ENCODE peak calls at places on chromosomes 12 and 14, in eight cellular contexts. Y is GM06990, O is MCF 10A, J is Panc1, V is K562, K is cardiac fibroblast, Q is kidney epithelial cell, P is breast epithelium. U is an unnamed sample.
A peak's percentile ranks its signal among the peaks of the same experiment; 100 is the strongest.

GRCh38 chr14:104123879-104124278 is 14.5 kb upstream of the KIF26A start:
- DNase-seq in K (no peak), P (no peak), Y (no peak), J (no peak), O (no peak), V (no peak), Q (no peak), U (no peak)

GRCh38 chr12:61138381-61138759 is 1121.8 kb upstream of the USP15 start:
- DNase-seq in J (no peak), Y (no peak), K (no peak), P (no peak), Q (no peak), O (peak; percentile 6), V (no peak), U (no peak)

GRCh38 chr12:44307506-44308168 is 471.8 kb downstream of the TMEM117 start:
- DNase-seq in O (no peak), Y (no peak), Q (no peak), P (no peak), K (no peak), J (no peak), V (no peak), U (no peak)

GRCh38 chr12:52650520-52651081 is 1.4 kb downstream of the KRT2 start:
- DNase-seq in O (no peak), J (no peak), P (peak; percentile 10), K (no peak), Y (no peak), V (no peak), Q (peak; percentile 14), U (no peak)

GRCh38 chr14:93682459-93682858 is 105.8 kb downstream of the PRIMA1 start:
- DNase-seq in K (no peak), Y (no peak), Q (no peak), J (no peak), V (no peak), P (no peak), O (no peak), U (no peak)

GRCh38 chr12:96078281-96078761 is 42.9 kb upstream of the LTA4H start:
- DNase-seq in V (no peak), O (no peak), Y (no peak), J (no peak), P (peak; percentile 26), Q (no peak), K (peak; percentile 29), U (no peak)

GRCh38 chr12:88458327-88458726 is 121.9 kb downstream of the KITLG start:
- DNase-seq in O (no peak), J (no peak), K (no peak), Y (no peak), Q (no peak), V (no peak), P (no peak), U (no peak)

GRCh38 chr12:69880566-69880965 is 55.5 kb downstream of the MYRFL start:
- DNase-seq in K (peak; percentile 41), J (no peak), Y (no peak), O (peak; percentile 13), Q (no peak), P (no peak), V (no peak), U (no peak)

GRCh38 chr12:123267335-123267920 is 4.2 kb downstream of the CDK2AP1 start:
- DNase-seq in P (no peak), K (no peak), Q (no peak), O (no peak), J (no peak), Y (no peak), V (no peak), U (no peak)

GRCh38 chr12:4743046-4743445 is 22.8 kb downstream of the GALNT8 start:
- DNase-seq in V (no peak), P (no peak), K (no peak), J (no peak), Y (no peak), Q (no peak), O (no peak), U (no peak)

DNA sequence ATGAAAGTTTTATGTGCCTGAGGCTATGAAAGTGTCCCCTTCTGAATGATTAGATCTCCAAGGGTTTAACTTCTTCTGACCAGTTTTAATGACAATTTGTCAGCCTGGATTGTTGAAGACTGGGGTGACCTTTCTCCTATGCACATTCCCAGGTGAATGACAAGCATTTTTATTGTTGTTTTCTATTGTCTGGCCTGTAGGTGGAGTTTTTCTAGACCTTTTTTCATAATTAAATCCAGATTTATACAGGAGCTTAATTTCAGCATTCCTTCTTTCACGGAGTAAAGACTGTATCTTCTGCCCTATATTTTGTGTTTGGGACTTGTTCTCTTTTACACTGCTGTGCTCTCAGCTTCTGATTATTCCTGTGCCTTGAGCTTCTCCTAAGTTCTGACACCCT is 125.0 kb upstream of the FAR2 start:
- DNase-seq in V (peak; percentile 8), K (peak; percentile 14), Y (no peak), P (no peak), O (no peak), Q (no peak), J (no peak), U (no peak)
- TF ChIP-seq CTCF in V (no peak), K (peak; percentile 5), Y (no peak), P (no peak), O (peak; percentile 24), Q (no peak), J (peak; percentile 18), U (no peak)

GRCh38 chr12:127964717-127965116 is 302.3 kb upstream of the TMEM132C start:
- DNase-seq in Q (no peak), J (no peak), P (no peak), V (no peak), Y (no peak), O (no peak), K (no peak), U (no peak)
- TF ChIP-seq CTCF in Q (peak; percentile 17), J (peak; percentile 33), P (no peak), V (no peak), Y (no peak), O (no peak), K (no peak), U (no peak)

GRCh38 chr12:55822228-55822627 is 4.4 kb downstream of the ORMDL2 start:
- DNase-seq in Y (no peak), V (no peak), K (no peak), P (no peak), J (no peak), Q (no peak), O (peak; percentile 18), U (no peak)
- TF ChIP-seq CTCF in Y (no peak), V (no peak), K (peak; percentile 11), P (no peak), J (peak; percentile 72), Q (peak; percentile 63), O (peak; percentile 23), U (no peak)

GRCh38 chr14:68274722-68275121 is 455.1 kb downstream of the RAD51B start:
- DNase-seq in K (no peak), O (no peak), Q (no peak), P (no peak), J (no peak), V (no peak), Y (no peak), U (no peak)
- TF ChIP-seq CTCF in K (no peak), O (no peak), Q (no peak), P (no peak), J (no peak), V (no peak), Y (no peak), U (no peak)

DNA sequence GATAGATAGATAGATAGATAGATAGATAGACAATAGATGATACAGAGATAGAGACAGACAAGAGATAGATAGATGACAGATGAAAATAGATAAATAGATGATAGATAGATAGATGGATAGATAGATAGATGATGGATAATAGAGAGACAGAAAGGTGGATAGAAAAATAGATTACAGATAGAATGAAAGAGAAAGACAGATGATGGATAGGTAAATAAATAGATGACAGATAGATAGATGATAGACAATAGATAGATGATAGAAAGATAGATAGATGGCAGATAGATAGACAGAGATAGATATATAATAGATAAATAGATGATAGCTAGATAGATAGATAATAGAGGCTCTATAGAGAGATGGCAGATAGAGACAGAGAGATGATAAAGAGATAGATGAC is 523.0 kb downstream of the BCL11B start:
- DNase-seq in J (no peak), O (no peak), V (no peak), Y (no peak), Q (no peak), P (no peak), K (no peak), U (no peak)
- TF ChIP-seq CTCF in J (no peak), O (no peak), V (no peak), Y (no peak), Q (no peak), P (no peak), K (no peak), U (no peak)

U was measured in GM20000.